ENCODE peak calls at places on chromosome 19, in five cellular contexts. L is BJ, U is tibial artery, B is AG04449, O is dorsolateral prefrontal cortex. I is an unnamed sample.
A peak's percentile ranks its signal among the peaks of the same experiment; 100 is the strongest.

GRCh38 chr19:42254083-42254849 is 662 bp downstream of the ERF start:
- DNase-seq in L (no peak), U (peak; percentile 74), B (no peak), O (peak; percentile 79), I (no peak)

GRCh38 chr19:45472557-45473365 is 5.0 kb downstream of the FOSB start:
- DNase-seq in L (no peak), U (no peak), B (no peak), O (no peak), I (no peak)

GRCh38 chr19:29665826-29666633 is 769 bp downstream of the PLEKHF1 start:
- DNase-seq in L (no peak), U (peak; percentile 79), B (no peak), O (peak; percentile 43), I (no peak)

GRCh38 chr19:2475702-2476450 is at the start of gene GADD45B:
- DNase-seq in L (peak; percentile 85), U (peak; percentile 97), B (peak; percentile 82), O (peak; percentile 97), I (peak; percentile 99)

GRCh38 chr19:6579450-6580178 is 11.3 kb downstream of the CD70 start:
- DNase-seq in L (no peak), U (no peak), B (no peak), O (no peak), I (no peak)

GRCh38 chr19:17468302-17469091 is 1.8 kb upstream of the SLC27A1 start:
- DNase-seq in L (no peak), U (peak; percentile 79), B (no peak), O (peak; percentile 59), I (no peak)

GRCh38 chr19:55232986-55233385 is 4.4 kb upstream of the TMEM86B start:
- DNase-seq in L (no peak), U (no peak), B (no peak), O (no peak), I (no peak)

GRCh38 chr19:53545271-53546065 is 7.5 kb downstream of the ZNF331 start:
- DNase-seq in L (peak; percentile 79), U (no peak), B (peak; percentile 46), O (no peak), I (peak; percentile 80)

GRCh38 chr19:55253842-55254624 is 4.8 kb downstream of the PPP6R1 start:
- DNase-seq in L (no peak), U (no peak), B (no peak), O (no peak), I (no peak)

GRCh38 chr19:18590273-18591272 is 2.0 kb downstream of the REX1BD start:
- DNase-seq in L (no peak), U (peak; percentile 62), B (no peak), O (peak; percentile 90), I (peak; percentile 91)

GRCh38 chr19:43936219-43936618 is 1.1 kb upstream of the ZNF45 start:
- DNase-seq in L (no peak), U (no peak), B (no peak), O (no peak), I (no peak)

GRCh38 chr19:42206871-42207755 is 10.4 kb downstream of the DEDD2 start:
- DNase-seq in L (no peak), U (no peak), B (no peak), O (no peak), I (no peak)

GRCh38 chr19:12995596-12996541 is 594 bp downstream of the NFIX start:
- DNase-seq in L (no peak), U (no peak), B (no peak), O (no peak), I (no peak)

GRCh38 chr19:19657397-19657783 is 6.1 kb downstream of the ATP13A1 start:
- DNase-seq in L (no peak), U (no peak), B (no peak), O (peak; percentile 64), I (no peak)

GRCh38 chr19:18203408-18203862 is 407 bp downstream of the RAB3A start:
- DNase-seq in L (no peak), U (peak; percentile 36), B (no peak), O (peak; percentile 72), I (no peak)

GRCh38 chr19:4839192-4839591 is 7.7 kb upstream of the TICAM1 start:
- DNase-seq in L (no peak), U (no peak), B (no peak), O (no peak), I (peak; percentile 84)

GRCh38 chr19:46490774-46491173 is 4.9 kb downstream of the PNMA8B start:
- DNase-seq in L (no peak), U (no peak), B (no peak), O (no peak), I (no peak)

GRCh38 chr19:53942001-53942786 is 20.5 kb upstream of the CACNG8 start:
- DNase-seq in L (no peak), U (no peak), B (no peak), O (no peak), I (no peak)

GRCh38 chr19:54106716-54107115 is 4.1 kb downstream of the NDUFA3 start:
- DNase-seq in L (no peak), U (no peak), B (no peak), O (no peak), I (no peak)

GRCh38 chr19:18194554-18195238 is 1.7 kb downstream of the MPV17L2 start:
- DNase-seq in L (no peak), U (no peak), B (no peak), O (no peak), I (no peak)

GRCh38 chr19:40217027-40217810 is 965 bp downstream of the TTC9B start:
- DNase-seq in L (no peak), U (no peak), B (no peak), O (no peak), I (no peak)

GRCh38 chr19:5578094-5578846 is 10.5 kb upstream of the TINCR start:
- DNase-seq in L (no peak), U (no peak), B (no peak), O (peak; percentile 80), I (peak; percentile 91)

GRCh38 chr19:33467851-33468250 is 53.7 kb downstream of the PEPD start:
- DNase-seq in L (no peak), U (no peak), B (no peak), O (peak; percentile 23), I (peak; percentile 62)

GRCh38 chr19:42280761-42281174 is 11.7 kb downstream of the CIC start:
- DNase-seq in L (no peak), U (peak; percentile 73), B (no peak), O (no peak), I (peak; percentile 88)

DNA sequence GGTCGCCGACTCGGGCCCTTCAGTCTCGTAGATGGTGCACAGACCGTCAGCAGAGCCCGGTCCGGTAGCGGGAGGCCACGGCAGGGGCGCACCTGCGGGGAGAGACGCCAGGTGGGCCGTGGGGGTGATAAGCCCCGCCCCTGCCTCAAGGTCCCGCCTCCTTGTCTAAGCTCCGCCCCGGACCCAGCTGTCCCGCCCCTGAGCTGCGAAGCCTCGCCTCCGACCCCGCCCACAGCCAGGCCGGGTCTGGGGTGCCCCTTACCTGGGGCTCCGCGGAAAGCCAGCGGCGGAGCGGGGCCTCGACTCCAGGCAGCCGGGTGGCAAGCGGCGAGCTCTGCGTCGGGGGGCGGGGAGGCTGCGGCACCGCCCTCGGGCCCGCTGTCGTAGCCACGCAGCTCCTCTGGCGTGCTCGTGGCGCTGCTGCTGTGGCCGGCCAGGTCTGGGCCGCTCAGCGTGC is 4.7 kb downstream of the PRR36 start:
- DNase-seq in L (no peak), U (no peak), B (no peak), O (peak; percentile 70), I (no peak)
- TF ChIP-seq CTCF in L (peak; percentile 0), U (no peak), B (peak; percentile 1), O (no peak), I (peak; percentile 39)

DNA sequence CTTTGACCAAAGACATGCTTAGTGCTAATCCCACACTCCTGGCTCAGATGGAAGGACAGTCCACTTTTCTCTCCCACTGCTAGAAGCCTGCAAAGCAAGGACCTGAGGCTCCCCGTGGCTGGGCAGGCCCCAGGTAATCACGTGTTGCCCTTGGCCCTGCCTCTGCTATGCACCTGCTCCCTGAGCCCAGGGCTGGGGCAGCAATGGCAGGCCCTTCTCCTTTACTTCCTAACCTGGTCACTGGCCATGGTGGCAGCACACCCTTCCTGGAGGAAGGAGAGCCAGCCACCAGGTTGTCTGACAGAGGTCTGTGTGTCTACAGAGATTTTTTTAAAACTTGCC is 27.9 kb upstream of the ZNF492 start:
- DNase-seq in L (no peak), U (no peak), B (no peak), O (no peak), I (peak; percentile 84)
- TF ChIP-seq CTCF in L (no peak), U (no peak), B (no peak), O (no peak), I (no peak)

GRCh38 chr19:3653865-3654513 is 27.4 kb upstream of the CACTIN start:
- DNase-seq in L (no peak), U (no peak), B (no peak), O (no peak), I (no peak)
- TF ChIP-seq CTCF in L (peak; percentile 20), U (no peak), B (peak; percentile 13), O (no peak), I (peak; percentile 27)

GRCh38 chr19:10000171-10000826 is 10.0 kb downstream of the COL5A3 start:
- DNase-seq in L (no peak), U (peak; percentile 67), B (no peak), O (peak; percentile 53), I (peak; percentile 92)
- TF ChIP-seq CTCF in L (peak; percentile 92), U (peak; percentile 53), B (peak; percentile 80), O (peak; percentile 51), I (peak; percentile 87)

GRCh38 chr19:1006711-1007398 is 6.6 kb downstream of the GRIN3B start:
- DNase-seq in L (no peak), U (no peak), B (no peak), O (no peak), I (no peak)
- TF ChIP-seq CTCF in L (no peak), U (no peak), B (no peak), O (no peak), I (no peak)

DNA sequence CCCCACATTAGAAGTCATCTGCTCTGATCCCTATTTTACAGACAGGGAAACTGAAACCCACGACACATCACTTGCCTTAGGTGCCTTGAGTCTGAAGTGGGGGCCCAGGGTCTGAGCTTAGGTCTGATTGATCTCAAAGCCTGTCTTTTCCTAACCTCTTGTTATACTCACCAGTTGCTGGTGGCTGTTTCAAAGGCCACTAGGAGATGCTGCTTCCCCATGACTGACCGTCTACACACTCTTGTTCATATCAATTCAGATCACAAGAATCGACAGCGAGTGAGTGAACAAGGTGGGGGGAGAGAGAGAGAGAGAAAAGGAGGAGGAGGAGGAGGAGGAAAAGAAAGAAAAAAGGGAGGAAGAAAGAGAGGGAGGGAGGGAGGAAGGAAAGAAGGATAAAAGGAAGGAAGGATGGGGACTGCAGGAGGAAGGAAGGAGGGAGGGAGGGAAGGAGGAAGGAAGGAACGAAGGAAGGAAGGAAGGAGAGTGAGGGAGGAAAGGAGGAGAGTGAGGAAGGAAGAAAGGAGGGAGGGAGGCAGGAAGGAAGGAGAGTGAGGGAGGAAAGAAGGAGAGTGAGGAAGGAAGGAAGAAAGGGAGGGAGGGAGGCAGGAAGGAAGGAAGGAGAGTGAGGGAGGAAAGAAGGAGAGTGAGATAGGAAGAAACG is 3.3 kb downstream of the OR10H1 start:
- DNase-seq in L (no peak), U (no peak), B (no peak), O (no peak), I (no peak)
- TF ChIP-seq CTCF in L (no peak), U (no peak), B (no peak), O (no peak), I (no peak)